ENCODE peak calls at places on chromosomes 11 and 22, in four cellular contexts. B is CD8-positive, alpha-beta memory T cell; L is DND-41; S is endothelial cell of umbilical vein. F is an unnamed sample.
A peak's percentile ranks its signal among the peaks of the same experiment; 100 is the strongest.

GRCh38 chr11:130583866-130584265 is 135.4 kb downstream of the ADAMTS15 start:
- DNase-seq in B (no peak), L (no peak), S (no peak), F (no peak)

GRCh38 chr11:65891180-65892136 is 985 bp downstream of the CCDC85B start:
- DNase-seq in B (no peak), L (peak; percentile 38), S (peak; percentile 89), F (no peak)

GRCh38 chr11:121366038-121366437 is 73.5 kb downstream of the SC5D start:
- DNase-seq in B (no peak), L (no peak), S (no peak), F (no peak)

GRCh38 chr11:61542024-61542461 is 33.5 kb downstream of the LRRC10B start:
- DNase-seq in B (no peak), L (no peak), S (no peak), F (no peak)

GRCh38 chr11:118152552-118153471 is at the start of gene SCN4B:
- DNase-seq in B (no peak), L (peak; percentile 37), S (peak; percentile 43), F (no peak)

GRCh38 chr22:29375436-29376076 is 12.8 kb downstream of the AP1B1 start:
- DNase-seq in B (no peak), L (no peak), S (no peak), F (no peak)

GRCh38 chr11:34972892-34973291 is 56.5 kb downstream of the PDHX start:
- DNase-seq in B (no peak), L (no peak), S (no peak), F (no peak)

GRCh38 chr11:67271548-67272284 is 5.4 kb downstream of the GRK2 start:
- DNase-seq in B (peak; percentile 68), L (peak; percentile 77), S (no peak), F (no peak)

GRCh38 chr11:78039391-78039918 is 16.4 kb upstream of the KCTD14 start:
- DNase-seq in B (no peak), L (no peak), S (no peak), F (no peak)

GRCh38 chr11:976431-977160 is 50.9 kb downstream of the AP2A2 start:
- DNase-seq in B (no peak), L (peak; percentile 46), S (no peak), F (peak; percentile 56)

GRCh38 chr11:67732045-67732787 is 57.8 kb upstream of the ALDH3B2 start:
- DNase-seq in B (peak; percentile 48), L (peak; percentile 78), S (no peak), F (peak; percentile 85)

GRCh38 chr11:35725880-35726279 is 63.3 kb downstream of the TRIM44 start:
- DNase-seq in B (no peak), L (no peak), S (peak; percentile 30), F (no peak)

GRCh38 chr11:47924184-47924671 is 56.1 kb upstream of the PTPRJ start:
- DNase-seq in B (no peak), L (no peak), S (peak; percentile 35), F (no peak)

GRCh38 chr22:22704156-22704946 is 59.9 kb downstream of the GGTLC2 start:
- DNase-seq in B (no peak), L (no peak), S (no peak), F (no peak)

GRCh38 chr22:45865561-45866397 is 111.2 kb downstream of the WNT7B start:
- DNase-seq in B (no peak), L (no peak), S (no peak), F (no peak)

GRCh38 chr11:69205929-69206612 is 50.3 kb downstream of the SMIM38 start:
- DNase-seq in B (no peak), L (no peak), S (no peak), F (no peak)

GRCh38 chr11:95092549-95093324 is 3.1 kb downstream of the ENDOD1 start:
- DNase-seq in B (peak; percentile 5), L (no peak), S (peak; percentile 27), F (no peak)

GRCh38 chr22:39327995-39328754 is 8.8 kb upstream of the RPL3 start:
- DNase-seq in B (no peak), L (no peak), S (no peak), F (no peak)

GRCh38 chr22:47066616-47066905 is 304.1 kb downstream of the TBC1D22A start:
- DNase-seq in B (no peak), L (no peak), S (no peak), F (no peak)

GRCh38 chr22:46069518-46070214 is 80.7 kb upstream of the PPARA start:
- DNase-seq in B (no peak), L (peak; percentile 91), S (peak; percentile 92), F (peak; percentile 86)

GRCh38 chr11:2943711-2944118 is 14.5 kb upstream of the PHLDA2 start:
- DNase-seq in B (no peak), L (no peak), S (no peak), F (no peak)

GRCh38 chr11:1072821-1073231 is 1.8 kb upstream of the MUC2 start:
- DNase-seq in B (no peak), L (no peak), S (no peak), F (no peak)

GRCh38 chr11:29712616-29713015 is 304.2 kb downstream of the KCNA4 start:
- DNase-seq in B (no peak), L (no peak), S (no peak), F (no peak)

GRCh38 chr11:2268911-2269600 is 1.3 kb downstream of the ASCL2 start:
- DNase-seq in B (peak; percentile 44), L (peak; percentile 80), S (no peak), F (no peak)

GRCh38 chr11:8812438-8812837 is 98.6 kb upstream of the AKIP1 start:
- DNase-seq in B (no peak), L (no peak), S (no peak), F (no peak)

GRCh38 chr11:61747389-61748285 is 4.8 kb upstream of the MYRF start:
- DNase-seq in B (no peak), L (peak; percentile 29), S (peak; percentile 52), F (no peak)

GRCh38 chr11:89442801-89443200 is 48.4 kb downstream of the NOX4 start:
- DNase-seq in B (no peak), L (no peak), S (peak; percentile 72), F (no peak)

GRCh38 chr11:75478690-75479597 is 45.9 kb upstream of the KLHL35 start:
- DNase-seq in B (no peak), L (no peak), S (peak; percentile 57), F (no peak)

GRCh38 chr22:21569459-21570161 is 2.1 kb downstream of the UBE2L3 start:
- DNase-seq in B (no peak), L (no peak), S (no peak), F (peak; percentile 41)
- H3K4me3 ChIP-seq in B (peak overlapping the region; percentile 75), L (no peak overlapping the region), S (no peak overlapping the region), F (peak overlapping the region; percentile 96)

GRCh38 chr22:25419247-25420113 is 145.0 kb upstream of the GRK3 start:
- DNase-seq in B (no peak), L (no peak), S (peak; percentile 70), F (no peak)
- H3K4me3 ChIP-seq in B (peak overlapping the region; percentile 21), L (no peak overlapping the region), S (no peak overlapping the region), F (no peak overlapping the region)

GRCh38 chr11:12290477-12290922 is 86.9 kb upstream of the PARVA start:
- DNase-seq in B (no peak), L (no peak), S (no peak), F (no peak)

GRCh38 chr11:12294613-12295012 is 82.8 kb upstream of the PARVA start:
- DNase-seq in B (no peak), L (no peak), S (no peak), F (no peak)

GRCh38 chr11:12291767-12292166 is 85.6 kb upstream of the PARVA start:
- DNase-seq in B (no peak), L (no peak), S (no peak), F (no peak)

GRCh38 chr11:12291313-12291712 is 86.1 kb upstream of the PARVA start:
- DNase-seq in B (no peak), L (no peak), S (no peak), F (no peak)

DNA sequence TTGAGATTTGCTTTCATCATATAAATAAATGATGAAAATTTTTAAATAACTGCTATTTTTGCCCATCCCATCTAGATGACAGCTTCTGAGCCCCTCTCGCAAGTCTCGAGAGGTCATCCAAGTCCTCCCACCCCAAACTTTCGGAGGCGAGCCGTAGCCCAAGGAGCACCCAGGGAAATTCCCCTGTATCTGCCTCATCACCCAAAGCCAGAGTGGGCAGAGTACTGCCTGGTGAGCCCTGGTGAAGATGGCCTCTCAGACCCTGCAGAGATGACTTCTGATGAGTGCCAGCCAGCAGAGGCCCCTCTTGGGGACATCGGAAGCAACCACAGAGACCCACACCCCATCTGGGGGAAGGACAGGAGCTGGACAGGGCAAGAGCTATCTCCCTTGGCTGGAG is 83.9 kb upstream of the PARVA start:
- DNase-seq in B (no peak), L (no peak), S (no peak), F (no peak)
- H3K4me3 ChIP-seq in B (no peak overlapping the region), L (no peak overlapping the region), S (no peak overlapping the region), F (no peak overlapping the region)

GRCh38 chr22:26995222-26995621 is 337.8 kb downstream of the MIAT start:
- DNase-seq in B (no peak), L (no peak), S (no peak), F (no peak)

GRCh38 chr22:26994801-26995200 is 337.4 kb downstream of the MIAT start:
- DNase-seq in B (no peak), L (no peak), S (no peak), F (no peak)

GRCh38 chr22:26992556-26992955 is 335.2 kb downstream of the MIAT start:
- DNase-seq in B (no peak), L (no peak), S (no peak), F (no peak)

GRCh38 chr22:26998134-26998533 is 340.7 kb downstream of the MIAT start:
- DNase-seq in B (no peak), L (no peak), S (no peak), F (no peak)

DNA sequence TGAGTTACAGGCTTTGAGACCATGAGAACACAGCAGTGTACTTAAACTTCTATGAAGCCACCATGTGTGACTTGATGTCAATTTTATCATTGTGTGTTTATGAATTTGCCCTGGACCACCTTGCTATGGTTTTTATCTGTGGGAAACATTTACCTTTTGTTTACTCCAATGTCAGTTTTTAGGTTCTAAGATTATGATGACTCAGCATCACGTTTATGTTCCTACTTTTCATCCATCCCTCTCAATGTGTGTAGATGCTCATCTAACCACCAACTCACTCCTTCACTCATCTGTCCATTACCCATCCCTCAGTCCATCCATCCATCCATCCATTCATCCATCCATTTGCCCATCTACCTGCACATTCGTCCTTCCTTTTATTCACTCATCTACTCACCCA is 338.8 kb downstream of the MIAT start:
- DNase-seq in B (no peak), L (no peak), S (no peak), F (no peak)
- H3K4me3 ChIP-seq in B (no peak overlapping the region), L (no peak overlapping the region), S (no peak overlapping the region), F (no peak overlapping the region)

DNA sequence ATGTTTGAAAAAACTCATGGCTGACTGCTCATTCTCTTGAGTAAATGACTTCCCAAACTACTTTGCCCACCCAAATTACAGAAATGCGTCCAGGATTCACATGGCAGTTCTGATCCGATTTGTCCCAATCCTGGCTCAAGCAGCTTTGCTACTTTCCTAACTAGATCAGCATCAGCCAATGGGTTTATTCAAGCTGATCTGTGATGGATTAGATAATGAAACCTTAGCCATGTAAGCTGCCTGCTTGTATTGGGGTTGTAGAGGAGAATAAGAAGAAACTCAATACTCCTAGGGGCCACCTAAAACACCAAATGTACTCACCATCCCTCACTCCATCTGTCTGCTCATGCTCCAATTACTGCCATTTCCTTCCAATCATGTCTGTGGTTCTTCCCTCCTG is 7.0 kb downstream of the RBFOX2 start:
- DNase-seq in B (no peak), L (no peak), S (no peak), F (no peak)
- H3K4me3 ChIP-seq in B (no peak overlapping the region), L (no peak overlapping the region), S (no peak overlapping the region), F (no peak overlapping the region)

F was measured in Jurkat, Clone E6-1.